ENCODE peak calls at places on chromosomes 2 and 18, in four cellular contexts. P, I, V and E are unnamed samples.
A peak's percentile ranks its signal among the peaks of the same experiment; 100 is the strongest.

GRCh38 chr18:32271649-32272324 is 81.9 kb downstream of the MEP1B start:
- DNase-seq in V (peak; percentile 30), P (peak; percentile 1), I (no peak), E (no peak)

GRCh38 chr2:177460973-177461585 is 68.5 kb downstream of the AGPS start:
- DNase-seq in P (no peak), V (no peak), I (no peak), E (no peak)

GRCh38 chr18:12943200-12943599 is 4.6 kb upstream of the SEH1L start:
- DNase-seq in P (no peak), V (peak; percentile 47), I (no peak), E (no peak)

GRCh38 chr2:15733867-15734765 is 142.4 kb downstream of the DDX1 start:
- DNase-seq in V (no peak), P (no peak), I (no peak), E (peak; percentile 79)

GRCh38 chr2:43708891-43709290 is 32.7 kb upstream of the C1GALT1C1L start:
- DNase-seq in V (no peak), I (no peak), P (no peak), E (no peak)

GRCh38 chr18:37641573-37641972 is 76.0 kb upstream of the CELF4 start:
- DNase-seq in I (no peak), V (no peak), P (no peak), E (no peak)

GRCh38 chr2:1723397-1724042 is 20.8 kb downstream of the PXDN start:
- DNase-seq in P (no peak), I (no peak), V (no peak), E (no peak)

GRCh38 chr2:55156326-55156725 is 75.8 kb downstream of the CLHC1 start:
- DNase-seq in P (no peak), I (peak; percentile 11), V (no peak), E (no peak)

GRCh38 chr2:60347781-60348180 is 205.7 kb downstream of the BCL11A start:
- DNase-seq in V (no peak), I (no peak), P (no peak), E (no peak)

GRCh38 chr18:23453657-23454011 is 547 bp downstream of the RIOK3 start:
- DNase-seq in P (no peak), V (peak; percentile 36), I (no peak), E (peak; percentile 26)